ENCODE peak calls at places on chromosomes 5 and 9, in seven cellular contexts. One of them, this sample, is unnamed.

GRCh38 chr9:36929350-36929675 is 104.8 kb downstream of the PAX5 start:
- DNase-seq in AG20443: no peak
- DNase-seq in BJ: no peak
- DNase-seq in HFFc6: no peak
- DNase-seq in ELR: no peak
- DNase-seq in fibroblast of the aortic adventitia: no peak
- DNase-seq in SW 1271: no peak
- DNase-seq in this sample: no peak

GRCh38 chr9:132651259-132651658 is 18.5 kb downstream of the DDX31 start:
- DNase-seq in HFFc6: peak; percentile 43
- DNase-seq in fibroblast of the aortic adventitia: peak; percentile 58
- DNase-seq in AG20443: peak; percentile 31
- DNase-seq in ELR: peak; percentile 93
- DNase-seq in SW 1271: no peak
- DNase-seq in BJ: no peak
- DNase-seq in this sample: no peak

GRCh38 chr5:132501961-132502931 is 11.7 kb upstream of the IRF1 start:
- DNase-seq in BJ: no peak
- DNase-seq in HFFc6: no peak
- DNase-seq in SW 1271: no peak
- DNase-seq in ELR: peak; percentile 52
- DNase-seq in fibroblast of the aortic adventitia: peak; percentile 37
- DNase-seq in AG20443: no peak
- DNase-seq in this sample: no peak

GRCh38 chr5:104987074-104987473 is 1424.5 kb upstream of the NUDT12 start:
- DNase-seq in AG20443: no peak
- DNase-seq in HFFc6: no peak
- DNase-seq in fibroblast of the aortic adventitia: no peak
- DNase-seq in BJ: no peak
- DNase-seq in SW 1271: no peak
- DNase-seq in ELR: no peak
- DNase-seq in this sample: no peak

GRCh38 chr5:142420521-142420920 is 95.7 kb upstream of the SPRY4 start:
- DNase-seq in BJ: no peak
- DNase-seq in ELR: no peak
- DNase-seq in fibroblast of the aortic adventitia: no peak
- DNase-seq in AG20443: no peak
- DNase-seq in HFFc6: no peak
- DNase-seq in SW 1271: no peak
- DNase-seq in this sample: no peak

GRCh38 chr9:99012957-99013512 is 69.3 kb downstream of the COL15A1 start:
- DNase-seq in HFFc6: peak; percentile 44
- DNase-seq in AG20443: no peak
- DNase-seq in ELR: peak; percentile 46
- DNase-seq in SW 1271: no peak
- DNase-seq in fibroblast of the aortic adventitia: no peak
- DNase-seq in BJ: no peak
- DNase-seq in this sample: no peak

GRCh38 chr5:180555168-180555921 is 36.0 kb downstream of the SCGB3A1 start:
- DNase-seq in BJ: peak; percentile 9
- DNase-seq in ELR: peak; percentile 20
- DNase-seq in fibroblast of the aortic adventitia: peak; percentile 2
- DNase-seq in AG20443: no peak
- DNase-seq in SW 1271: no peak
- DNase-seq in HFFc6: peak; percentile 59
- DNase-seq in this sample: no peak

GRCh38 chr5:149153751-149154610 is 12.7 kb downstream of the ABLIM3 start:
- DNase-seq in ELR: no peak
- DNase-seq in SW 1271: no peak
- DNase-seq in AG20443: peak; percentile 85
- DNase-seq in fibroblast of the aortic adventitia: peak; percentile 84
- DNase-seq in HFFc6: peak; percentile 66
- DNase-seq in BJ: no peak
- DNase-seq in this sample: no peak

GRCh38 chr9:114214686-114215397 is 59.5 kb downstream of the COL27A1 start:
- DNase-seq in SW 1271: no peak
- DNase-seq in BJ: no peak
- DNase-seq in ELR: no peak
- DNase-seq in fibroblast of the aortic adventitia: peak; percentile 45
- DNase-seq in AG20443: no peak
- DNase-seq in HFFc6: no peak
- DNase-seq in this sample: no peak

GRCh38 chr5:73652391-73652790 is 26.4 kb downstream of the ARHGEF28 start:
- DNase-seq in SW 1271: no peak
- DNase-seq in ELR: no peak
- DNase-seq in AG20443: no peak
- DNase-seq in fibroblast of the aortic adventitia: no peak
- DNase-seq in BJ: no peak
- DNase-seq in HFFc6: no peak
- DNase-seq in this sample: no peak

GRCh38 chr5:11174601-11175000 is 413.6 kb upstream of the DAP start:
- DNase-seq in HFFc6: no peak
- DNase-seq in fibroblast of the aortic adventitia: no peak
- DNase-seq in SW 1271: no peak
- DNase-seq in AG20443: no peak
- DNase-seq in BJ: no peak
- DNase-seq in ELR: no peak
- DNase-seq in this sample: no peak

GRCh38 chr5:71782771-71783770 is 64.0 kb downstream of the CARTPT start:
- DNase-seq in HFFc6: peak; percentile 65
- DNase-seq in ELR: peak; percentile 86
- DNase-seq in SW 1271: peak; percentile 4
- DNase-seq in BJ: no peak
- DNase-seq in fibroblast of the aortic adventitia: peak; percentile 88
- DNase-seq in AG20443: peak; percentile 83
- DNase-seq in this sample: peak; percentile 94

GRCh38 chr5:139696894-139697658 is 48.9 kb downstream of the CXXC5 start:
- DNase-seq in AG20443: peak; percentile 93
- DNase-seq in SW 1271: no peak
- DNase-seq in fibroblast of the aortic adventitia: peak; percentile 84
- DNase-seq in ELR: peak; percentile 82
- DNase-seq in BJ: peak; percentile 69
- DNase-seq in HFFc6: peak; percentile 71
- DNase-seq in this sample: peak; percentile 94

GRCh38 chr9:73133921-73134407 is 17.7 kb upstream of the ANXA1 start:
- DNase-seq in BJ: no peak
- DNase-seq in ELR: no peak
- DNase-seq in HFFc6: no peak
- DNase-seq in fibroblast of the aortic adventitia: peak; percentile 79
- DNase-seq in SW 1271: no peak
- DNase-seq in AG20443: peak; percentile 25
- DNase-seq in this sample: no peak

GRCh38 chr9:136280535-136281315 is 23.2 kb downstream of the CCDC187 start:
- DNase-seq in SW 1271: no peak
- DNase-seq in ELR: no peak
- DNase-seq in AG20443: no peak
- DNase-seq in BJ: no peak
- DNase-seq in HFFc6: no peak
- DNase-seq in fibroblast of the aortic adventitia: no peak
- DNase-seq in this sample: no peak

GRCh38 chr5:142825378-142826089 is 55.4 kb downstream of the ARHGAP26 start:
- DNase-seq in HFFc6: no peak
- DNase-seq in BJ: no peak
- DNase-seq in SW 1271: no peak
- DNase-seq in ELR: no peak
- DNase-seq in AG20443: no peak
- DNase-seq in fibroblast of the aortic adventitia: no peak
- DNase-seq in this sample: no peak

This sample was measured in posterior vena cava.